ENCODE peak calls at places on chromosomes 11 and 22, in four cellular contexts. One of them, this sample, is unnamed.

GRCh38 chr11:132941024-132941646 is 591.2 kb downstream of the OPCML start:
- DNase-seq in A549: no peak
- DNase-seq in upper lobe of right lung: no peak
- DNase-seq in Caco-2: no peak
- DNase-seq in this sample: no peak

GRCh38 chr11:9574556-9574805 is 1.0 kb downstream of the WEE1 start:
- DNase-seq in A549: peak
- DNase-seq in upper lobe of right lung: peak
- DNase-seq in Caco-2: no peak
- DNase-seq in this sample: no peak

GRCh38 chr11:9750551-9750950 is 86.7 kb downstream of the SWAP70 start:
- DNase-seq in Caco-2: no peak
- DNase-seq in A549: no peak
- DNase-seq in upper lobe of right lung: no peak
- DNase-seq in this sample: no peak

GRCh38 chr11:1411301-1411700 is 21.6 kb downstream of the BRSK2 start:
- DNase-seq in A549: no peak
- DNase-seq in Caco-2: no peak
- DNase-seq in upper lobe of right lung: no peak
- DNase-seq in this sample: no peak

GRCh38 chr11:47591764-47592163 is 2.4 kb downstream of the C1QTNF4 start:
- DNase-seq in upper lobe of right lung: no peak
- DNase-seq in Caco-2: no peak
- DNase-seq in A549: no peak
- DNase-seq in this sample: no peak

GRCh38 chr11:11786771-11787170 is 55.0 kb upstream of the USP47 start:
- DNase-seq in A549: peak
- DNase-seq in Caco-2: no peak
- DNase-seq in upper lobe of right lung: no peak
- DNase-seq in this sample: peak

GRCh38 chr22:49866646-49867045 is 13.0 kb downstream of the ZBED4 start:
- DNase-seq in Caco-2: no peak
- DNase-seq in upper lobe of right lung: no peak
- DNase-seq in A549: no peak
- DNase-seq in this sample: no peak

GRCh38 chr11:10041803-10042202 is 252.2 kb downstream of the SBF2 start:
- DNase-seq in upper lobe of right lung: no peak
- DNase-seq in Caco-2: no peak
- DNase-seq in A549: no peak
- DNase-seq in this sample: no peak

GRCh38 chr11:34631297-34631696 is 10.4 kb downstream of the EHF start:
- DNase-seq in Caco-2: no peak
- DNase-seq in upper lobe of right lung: no peak
- DNase-seq in A549: no peak
- DNase-seq in this sample: no peak

GRCh38 chr11:103164093-103164796 is 55.0 kb downstream of the DYNC2H1 start:
- DNase-seq in upper lobe of right lung: no peak
- DNase-seq in A549: no peak
- DNase-seq in Caco-2: no peak
- DNase-seq in this sample: no peak

GRCh38 chr11:117547188-117547831 is 219.7 kb downstream of the CEP164 start:
- DNase-seq in Caco-2: no peak
- DNase-seq in A549: no peak
- DNase-seq in upper lobe of right lung: no peak
- DNase-seq in this sample: no peak

GRCh38 chr11:18731949-18732821 is 6.2 kb upstream of the IGSF22 start:
- DNase-seq in Caco-2: peak
- DNase-seq in upper lobe of right lung: no peak
- DNase-seq in A549: peak
- DNase-seq in this sample: peak

GRCh38 chr22:26634189-26634588 is 12.4 kb downstream of the CRYBA4 start:
- DNase-seq in A549: no peak
- DNase-seq in Caco-2: no peak
- DNase-seq in upper lobe of right lung: no peak
- DNase-seq in this sample: no peak

GRCh38 chr11:35036642-35037041 is 102.3 kb upstream of the CD44 start:
- DNase-seq in A549: no peak
- DNase-seq in Caco-2: no peak
- DNase-seq in upper lobe of right lung: no peak
- DNase-seq in this sample: no peak

GRCh38 chr11:123457187-123457770 is 27.2 kb downstream of the GRAMD1B start:
- DNase-seq in Caco-2: no peak
- DNase-seq in A549: no peak
- DNase-seq in upper lobe of right lung: no peak
- DNase-seq in this sample: no peak

GRCh38 chr22:38126928-38127668 is 16.6 kb upstream of the BAIAP2L2 start:
- DNase-seq in A549: no peak
- DNase-seq in Caco-2: no peak
- DNase-seq in upper lobe of right lung: no peak
- DNase-seq in this sample: no peak
- TF ChIP-seq CTCF in A549: no peak
- TF ChIP-seq CTCF in Caco-2: no peak
- TF ChIP-seq CTCF in upper lobe of right lung: no peak
- TF ChIP-seq CTCF in this sample: no peak

GRCh38 chr11:65552413-65552951 is 5.7 kb downstream of the LTBP3 start:
- DNase-seq in upper lobe of right lung: no peak
- DNase-seq in A549: no peak
- DNase-seq in Caco-2: no peak
- DNase-seq in this sample: no peak
- TF ChIP-seq CTCF in upper lobe of right lung: no peak
- TF ChIP-seq CTCF in A549: no peak
- TF ChIP-seq CTCF in Caco-2: no peak
- TF ChIP-seq CTCF in this sample: no peak

DNA sequence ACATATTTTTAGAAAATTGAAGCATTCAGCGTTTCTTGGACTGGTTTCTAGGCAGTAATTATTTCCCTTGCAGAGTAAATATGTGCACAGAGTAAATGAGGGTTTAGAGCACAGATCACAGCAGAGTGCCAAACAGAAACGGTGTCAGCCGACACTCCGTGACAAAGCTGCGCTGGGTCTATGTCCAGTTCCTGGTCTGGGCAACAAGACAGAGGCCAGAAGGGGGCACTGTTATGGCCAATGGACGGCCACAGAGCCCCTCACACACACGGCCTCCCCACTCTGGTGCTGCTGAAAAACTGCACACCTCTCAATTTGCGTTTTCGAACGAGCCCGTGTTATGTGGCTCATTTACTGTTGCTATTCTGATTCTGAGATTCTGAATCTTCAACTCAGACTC is 180.7 kb downstream of the MPPED1 start:
- DNase-seq in upper lobe of right lung: no peak
- DNase-seq in A549: peak
- DNase-seq in Caco-2: no peak
- DNase-seq in this sample: no peak
- TF ChIP-seq CTCF in upper lobe of right lung: peak
- TF ChIP-seq CTCF in A549: no peak
- TF ChIP-seq CTCF in Caco-2: no peak
- TF ChIP-seq CTCF in this sample: peak

DNA sequence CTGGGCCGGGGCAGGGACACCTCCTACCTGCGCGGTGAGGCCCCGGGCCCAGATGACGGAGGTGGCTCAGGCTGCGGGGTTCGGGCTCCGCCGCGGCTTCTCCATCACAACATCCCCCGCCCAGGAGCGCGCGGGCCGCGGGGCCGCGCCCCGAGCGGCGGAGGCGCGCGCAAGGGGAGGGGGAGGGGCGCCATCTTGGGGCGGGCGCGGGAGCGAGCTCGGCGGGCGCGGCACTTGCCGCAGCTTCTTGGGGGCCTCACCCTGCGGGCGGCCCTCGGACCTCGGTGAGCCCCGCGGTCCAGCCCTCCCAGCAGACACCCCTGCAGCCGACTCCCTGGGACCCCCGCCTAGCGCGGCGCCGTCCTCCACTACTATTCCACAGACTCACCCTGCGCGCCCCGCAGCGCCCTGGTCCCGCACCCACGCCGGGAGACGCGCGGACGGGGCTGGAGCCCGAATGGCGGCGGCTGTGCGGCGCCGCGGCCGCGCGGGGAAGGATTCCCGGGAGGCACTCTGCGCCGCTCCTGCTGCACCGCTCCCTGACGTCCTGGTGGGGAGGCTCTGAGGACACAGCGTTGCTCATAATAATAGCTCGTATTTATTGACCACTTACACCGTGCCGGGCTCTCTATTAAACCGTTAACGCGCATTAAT is at the start of gene APBB1:
- DNase-seq in upper lobe of right lung: peak
- DNase-seq in Caco-2: no peak
- DNase-seq in A549: peak
- DNase-seq in this sample: peak
- TF ChIP-seq CTCF in upper lobe of right lung: peak
- TF ChIP-seq CTCF in Caco-2: no peak
- TF ChIP-seq CTCF in A549: no peak
- TF ChIP-seq CTCF in this sample: no peak

GRCh38 chr22:36853407-36854099 is 7.3 kb upstream of the NCF4 start:
- DNase-seq in Caco-2: peak
- DNase-seq in A549: peak
- DNase-seq in upper lobe of right lung: peak
- DNase-seq in this sample: peak
- TF ChIP-seq CTCF in Caco-2: peak
- TF ChIP-seq CTCF in A549: no peak
- TF ChIP-seq CTCF in upper lobe of right lung: peak
- TF ChIP-seq CTCF in this sample: no peak

GRCh38 chr22:37139762-37140161 is 10.0 kb downstream of the IL2RB start:
- DNase-seq in A549: no peak
- DNase-seq in upper lobe of right lung: no peak
- DNase-seq in Caco-2: no peak
- DNase-seq in this sample: no peak
- TF ChIP-seq CTCF in A549: no peak
- TF ChIP-seq CTCF in upper lobe of right lung: no peak
- TF ChIP-seq CTCF in Caco-2: peak
- TF ChIP-seq CTCF in this sample: no peak